ENCODE peak calls at places on chromosomes 7 and 10, in ten cellular contexts. R is ovary, A is mesendoderm, B is stomach, V is mammary epithelial cell, J is GM12865, S is AG04450, Y is fibroblast of the aortic adventitia, H is upper lobe of right lung, T is fibroblast of pulmonary artery. F is an unnamed sample.

GRCh38 chr7:94064541-94065191 is 60.5 kb upstream of the BET1 start:
- DNase-seq in R (no peak), A (peak), B (no peak), V (no peak), J (no peak), S (no peak), Y (peak), H (no peak), T (peak), F (no peak)

GRCh38 chr7:121451367-121452073 is 55.4 kb upstream of the FAM3C start:
- DNase-seq in R (no peak), A (no peak), B (no peak), V (no peak), J (no peak), S (no peak), Y (peak), H (no peak), T (peak), F (no peak)

GRCh38 chr7:132646064-132646463 is 69.8 kb upstream of the PLXNA4 start:
- DNase-seq in R (no peak), A (peak), B (no peak), V (no peak), J (no peak), S (no peak), Y (no peak), H (no peak), T (no peak), F (no peak)

GRCh38 chr10:92552310-92552709 is 21.6 kb downstream of the IDE start:
- DNase-seq in R (no peak), A (no peak), B (no peak), V (no peak), J (peak), S (no peak), Y (no peak), H (no peak), T (no peak), F (no peak)

GRCh38 chr7:113582471-113582870 is 336.3 kb downstream of the PPP1R3A start:
- DNase-seq in R (no peak), A (no peak), B (no peak), V (peak), J (no peak), S (no peak), Y (no peak), H (no peak), T (peak), F (no peak)

GRCh38 chr7:47495269-47495875 is 86.5 kb downstream of the TNS3 start:
- DNase-seq in R (no peak), A (no peak), B (no peak), V (no peak), J (no peak), S (no peak), Y (no peak), H (peak), T (no peak), F (no peak)

GRCh38 chr7:87316097-87316700 is 29.3 kb upstream of the CROT start:
- DNase-seq in R (no peak), A (no peak), B (no peak), V (peak), J (peak), S (no peak), Y (no peak), H (no peak), T (no peak), F (no peak)

GRCh38 chr10:78947226-78947625 is 121.5 kb upstream of the ZMIZ1 start:
- DNase-seq in R (no peak), A (no peak), B (no peak), V (no peak), J (no peak), S (no peak), Y (no peak), H (no peak), T (no peak), F (no peak)

GRCh38 chr10:58952747-58953466 is 223.5 kb upstream of the PHYHIPL start:
- DNase-seq in R (peak), A (peak), B (peak), V (peak), J (peak), S (no peak), Y (peak), H (no peak), T (peak), F (peak)

GRCh38 chr10:95474228-95475002 is 86.8 kb downstream of the SORBS1 start:
- DNase-seq in R (no peak), A (no peak), B (no peak), V (peak), J (no peak), S (no peak), Y (peak), H (no peak), T (peak), F (peak)

DNA sequence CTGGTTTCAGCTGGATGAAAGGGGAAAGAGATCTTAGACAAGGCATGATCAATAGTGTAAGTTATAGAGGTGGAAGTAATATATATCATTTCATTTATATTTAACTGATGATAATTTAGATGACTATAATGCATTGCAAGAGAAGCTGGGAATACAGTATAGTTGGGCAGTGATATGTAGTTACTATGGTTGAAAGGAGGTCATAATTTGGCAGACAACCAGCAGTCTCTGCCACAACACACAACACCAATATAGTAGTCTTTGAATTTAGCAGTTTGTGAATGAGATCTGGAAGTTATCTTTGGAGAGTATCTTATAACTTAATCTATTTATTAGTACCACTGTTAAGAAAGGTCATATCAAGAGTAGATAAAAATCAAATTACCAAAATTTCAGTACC is 39.9 kb downstream of the TAX1BP1 start:
- DNase-seq in R (no peak), A (no peak), B (no peak), V (no peak), J (no peak), S (no peak), Y (peak), H (no peak), T (peak), F (no peak)
- H3K4me3 ChIP-seq in R (no peak), A (no peak), B (no peak), V (no peak), J (no peak), S (no peak), Y (no peak), H (no peak), T (no peak), F (no peak)

DNA sequence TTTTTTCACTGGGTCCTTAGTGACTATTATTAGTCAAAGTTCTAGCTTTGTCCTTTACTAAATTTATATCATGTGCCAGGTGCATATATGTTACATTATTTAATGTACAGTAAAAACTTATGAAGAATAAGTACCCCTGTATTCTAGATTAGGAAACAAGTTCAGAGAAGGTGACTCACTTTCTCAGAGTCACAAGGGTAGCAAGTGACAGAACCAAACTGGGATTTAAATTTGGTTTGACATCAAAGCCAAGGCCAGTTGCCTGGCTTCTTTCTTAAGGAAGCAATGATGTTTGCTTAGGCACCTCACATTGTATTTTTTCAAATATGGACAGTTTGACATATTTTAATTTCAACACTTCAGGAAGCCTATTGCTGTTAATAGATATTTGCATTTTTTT is 2.5 kb downstream of the LSM8 start:
- DNase-seq in R (no peak), A (no peak), B (no peak), V (no peak), J (no peak), S (no peak), Y (no peak), H (no peak), T (no peak), F (peak)
- H3K4me3 ChIP-seq in R (no peak), A (no peak), B (no peak), V (peak), J (no peak), S (no peak), Y (no peak), H (no peak), T (no peak), F (peak)

DNA sequence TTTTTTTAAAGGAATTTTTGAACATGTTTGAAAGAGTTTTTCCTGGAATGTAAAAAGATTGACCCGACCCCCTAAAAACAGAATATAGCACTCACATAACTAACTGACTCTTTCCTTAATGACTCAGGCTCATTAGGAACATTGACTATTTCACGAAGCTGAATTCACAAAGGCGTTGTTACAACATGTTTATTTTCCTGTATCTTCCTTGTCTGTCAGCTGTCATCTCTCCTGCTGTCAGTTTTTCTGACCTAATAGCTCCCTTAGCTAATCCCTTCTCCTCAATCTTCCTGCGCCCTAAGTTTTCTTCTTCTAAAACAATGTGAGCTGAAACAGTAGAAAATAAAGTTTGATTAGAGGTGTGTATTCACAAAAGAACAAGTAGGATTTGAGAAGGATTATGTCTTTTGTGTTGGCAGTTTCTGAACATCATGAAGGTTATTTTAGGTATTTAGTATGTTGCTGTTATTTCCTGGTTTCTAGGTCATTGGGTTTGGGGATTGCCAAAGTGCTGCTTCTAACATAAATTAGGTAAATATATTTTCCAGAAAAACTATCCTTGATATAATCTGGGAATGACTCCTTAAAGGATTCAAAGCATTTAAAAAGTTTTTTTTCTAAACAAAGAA is 4.6 kb upstream of the MDFIC start:
- DNase-seq in R (no peak), A (no peak), B (no peak), V (peak), J (peak), S (no peak), Y (no peak), H (no peak), T (no peak), F (no peak)
- H3K4me3 ChIP-seq in R (no peak), A (no peak), B (no peak), V (no peak), J (peak), S (no peak), Y (no peak), H (no peak), T (no peak), F (no peak)

GRCh38 chr10:101236376-101237079 is 7.3 kb upstream of the LBX1 start:
- DNase-seq in R (no peak), A (peak), B (no peak), V (no peak), J (no peak), S (no peak), Y (no peak), H (no peak), T (no peak), F (peak)
- H3K4me3 ChIP-seq in R (no peak), A (no peak), B (no peak), V (no peak), J (no peak), S (peak), Y (no peak), H (no peak), T (no peak), F (no peak)

GRCh38 chr7:36538126-36538525 is 148.5 kb downstream of the ANLN start:
- DNase-seq in R (no peak), A (no peak), B (no peak), V (no peak), J (no peak), S (no peak), Y (no peak), H (no peak), T (no peak), F (no peak)

GRCh38 chr7:36533717-36534116 is 144.1 kb downstream of the ANLN start:
- DNase-seq in R (no peak), A (no peak), B (no peak), V (no peak), J (no peak), S (no peak), Y (no peak), H (no peak), T (no peak), F (no peak)

GRCh38 chr7:36532981-36533499 is 143.4 kb downstream of the ANLN start:
- DNase-seq in R (no peak), A (no peak), B (no peak), V (no peak), J (no peak), S (no peak), Y (no peak), H (no peak), T (no peak), F (no peak)

DNA sequence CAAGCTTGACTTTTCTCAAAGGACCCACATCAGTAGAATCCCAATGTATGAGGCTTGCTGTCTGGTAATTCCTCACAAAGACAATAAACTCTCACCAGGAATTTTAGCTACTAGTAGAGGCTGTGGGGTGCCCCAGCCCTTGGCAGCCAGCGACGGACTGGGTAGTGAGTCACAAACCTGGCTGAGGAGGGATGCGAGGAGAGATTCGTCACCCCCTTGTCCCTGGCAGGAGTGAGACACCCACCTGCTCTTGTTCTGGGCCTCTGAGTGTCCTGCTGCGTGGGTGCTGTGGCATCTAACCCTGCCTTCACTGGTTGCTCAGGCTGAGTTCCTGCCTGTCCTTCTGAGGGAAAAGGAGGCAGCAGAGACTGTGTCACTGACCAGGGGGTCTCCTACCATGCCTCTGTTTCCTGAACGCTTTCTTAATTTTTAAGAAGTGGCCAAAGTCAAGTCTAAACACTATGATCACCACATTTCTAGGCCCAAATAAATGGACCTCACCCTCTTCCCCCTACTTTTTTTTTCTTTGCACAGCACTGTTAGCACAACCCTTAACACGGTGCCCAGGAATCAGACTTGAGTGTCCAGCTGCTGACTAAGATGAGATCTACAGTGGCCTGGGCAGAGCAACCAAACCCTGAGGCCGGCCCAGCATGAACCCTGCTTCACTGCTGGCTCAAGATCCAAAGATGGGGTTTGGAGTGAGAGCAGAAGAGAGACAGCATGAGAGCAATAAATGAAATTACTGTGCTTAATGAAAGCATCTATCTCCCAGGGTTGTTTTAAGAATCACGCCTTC is 146.4 kb downstream of the ANLN start:
- DNase-seq in R (no peak), A (no peak), B (no peak), V (peak), J (no peak), S (no peak), Y (no peak), H (no peak), T (no peak), F (no peak)
- H3K4me3 ChIP-seq in R (no peak), A (no peak), B (no peak), V (no peak), J (no peak), S (no peak), Y (no peak), H (no peak), T (no peak), F (no peak)

F was measured in adipocyte.